ENCODE peak calls at places on chromosome 10, in five cellular contexts. D is lower lobe of right lung; T is CD4-positive, alpha-beta T cell; Y is mucosa of descending colon; V is IMR-90. X is an unnamed sample.

GRCh38 chr10:132880148-132880981 is 62.0 kb downstream of the CFAP46 start:
- DNase-seq in D (no peak), T (no peak), Y (peak; percentile 33), V (no peak), X (no peak)

GRCh38 chr10:16439294-16439693 is 2.5 kb downstream of the PTER start:
- DNase-seq in D (no peak), T (no peak), Y (no peak), V (no peak), X (no peak)

GRCh38 chr10:124279882-124280281 is 138.8 kb downstream of the OAT start:
- DNase-seq in D (peak; percentile 47), T (no peak), Y (no peak), V (no peak), X (no peak)

GRCh38 chr10:84138478-84139125 is 707 bp upstream of the GHITM start:
- DNase-seq in D (peak; percentile 53), T (peak; percentile 14), Y (peak; percentile 75), V (peak; percentile 22), X (peak; percentile 19)

GRCh38 chr10:28294809-28295208 is 8.1 kb downstream of the MPP7 start:
- DNase-seq in D (no peak), T (no peak), Y (no peak), V (no peak), X (no peak)

GRCh38 chr10:114393482-114393881 is 10.8 kb downstream of the AFAP1L2 start:
- DNase-seq in D (no peak), T (no peak), Y (no peak), V (peak; percentile 42), X (no peak)

GRCh38 chr10:119933179-119933578 is 40.6 kb downstream of the SEC23IP start:
- DNase-seq in D (no peak), T (no peak), Y (no peak), V (peak; percentile 3), X (no peak)

GRCh38 chr10:14574291-14574690 is 200.4 kb downstream of the FAM107B start:
- DNase-seq in D (no peak), T (no peak), Y (no peak), V (no peak), X (no peak)

GRCh38 chr10:129621694-129622093 is 154.7 kb downstream of the MGMT start:
- DNase-seq in D (no peak), T (no peak), Y (no peak), V (peak; percentile 27), X (no peak)

GRCh38 chr10:78924319-78925003 is 144.3 kb upstream of the ZMIZ1 start:
- DNase-seq in D (no peak), T (no peak), Y (no peak), V (no peak), X (no peak)

GRCh38 chr10:122733450-122733849 is 33.8 kb upstream of the C10orf120 start:
- DNase-seq in D (no peak), T (no peak), Y (no peak), V (no peak), X (no peak)
- TF ChIP-seq CTCF in D (no peak), T (no peak), Y (no peak), V (no peak), X (no peak)

GRCh38 chr10:87861034-87861433 is 2.3 kb downstream of the KLLN start:
- DNase-seq in D (no peak), T (no peak), Y (no peak), V (no peak), X (peak; percentile 22)

GRCh38 chr10:87861953-87862643 is 1.2 kb downstream of the KLLN start:
- DNase-seq in D (peak; percentile 99), T (peak; percentile 89), Y (peak; percentile 99), V (peak; percentile 98), X (peak; percentile 91)

GRCh38 chr10:87862644-87863101 is 660 bp downstream of the KLLN start:
- DNase-seq in D (no peak), T (no peak), Y (no peak), V (peak; percentile 57), X (no peak)

GRCh38 chr10:87860156-87860795 is 3.1 kb downstream of the KLLN start:
- DNase-seq in D (no peak), T (no peak), Y (no peak), V (peak; percentile 69), X (peak; percentile 69)

GRCh38 chr10:87861566-87861952 is 1.8 kb downstream of the KLLN start:
- DNase-seq in D (peak; percentile 86), T (peak; percentile 13), Y (peak; percentile 87), V (peak; percentile 89), X (peak; percentile 60)
- TF ChIP-seq CTCF in D (no peak), T (no peak), Y (no peak), V (peak; percentile 45), X (peak; percentile 29)

DNA sequence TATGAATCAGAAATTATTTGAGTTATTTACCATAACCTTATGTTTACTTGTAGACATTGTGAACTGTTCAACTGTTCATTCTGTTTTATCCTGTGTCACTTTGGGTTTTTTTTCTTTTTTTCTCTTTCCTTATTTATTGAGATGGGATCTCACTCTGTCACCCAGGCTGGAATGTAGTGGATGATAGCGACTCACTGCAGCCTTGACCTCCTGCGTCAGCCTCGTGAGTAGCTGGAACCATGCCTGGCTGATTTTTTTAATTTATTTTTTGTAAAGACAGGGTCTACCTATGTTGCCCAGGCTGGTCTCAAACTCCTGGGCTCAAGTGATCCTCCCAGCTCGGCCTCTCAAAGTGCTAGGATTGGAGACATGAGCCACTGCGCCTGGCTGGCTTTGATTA is 97.1 kb downstream of the CSTF2T start:
- DNase-seq in D (no peak), T (no peak), Y (no peak), V (peak; percentile 61), X (no peak)
- TF ChIP-seq CTCF in D (no peak), T (no peak), Y (no peak), V (no peak), X (no peak)

GRCh38 chr10:49743464-49744075 is 18.6 kb downstream of the OGDHL start:
- DNase-seq in D (no peak), T (no peak), Y (no peak), V (no peak), X (peak; percentile 36)

GRCh38 chr10:49745756-49746155 is 16.4 kb downstream of the OGDHL start:
- DNase-seq in D (no peak), T (no peak), Y (no peak), V (no peak), X (no peak)

GRCh38 chr10:49744091-49744685 is 17.9 kb downstream of the OGDHL start:
- DNase-seq in D (no peak), T (no peak), Y (no peak), V (no peak), X (peak; percentile 28)

GRCh38 chr10:49746626-49747302 is 15.4 kb downstream of the OGDHL start:
- DNase-seq in D (no peak), T (no peak), Y (no peak), V (no peak), X (no peak)

DNA sequence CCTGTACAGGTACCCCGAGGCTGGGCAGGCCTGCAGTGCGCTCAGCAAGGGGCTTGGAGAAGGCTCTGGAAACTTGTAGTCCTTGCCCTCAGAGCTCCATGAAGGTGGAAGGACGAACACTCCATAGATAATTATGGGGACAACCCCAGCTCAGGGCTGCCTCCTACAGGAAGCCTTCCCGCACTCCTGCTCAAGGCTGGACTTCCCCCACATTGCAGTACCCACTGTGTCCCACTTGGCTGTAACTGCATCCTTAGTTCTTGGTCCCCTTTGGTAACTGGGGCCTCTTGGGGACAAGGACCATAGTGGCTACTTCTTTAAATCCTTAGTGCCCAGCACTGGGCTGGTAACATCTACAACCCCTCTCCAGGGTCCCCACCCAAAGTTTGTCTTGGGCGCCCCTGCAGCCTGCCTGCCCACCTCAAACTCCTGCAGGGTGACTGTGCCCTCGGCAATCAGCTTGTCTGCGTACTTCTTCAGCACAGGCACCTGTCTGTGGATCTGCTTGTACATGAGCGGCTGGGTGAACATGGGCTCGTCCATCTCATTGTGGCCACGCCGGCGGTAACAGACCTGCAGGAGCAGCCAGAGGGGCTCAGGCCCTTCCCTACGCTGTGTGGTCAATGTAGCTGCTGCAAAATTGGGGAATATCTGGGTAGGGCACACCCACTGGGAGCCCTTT is 17.1 kb downstream of the OGDHL start:
- DNase-seq in D (no peak), T (no peak), Y (no peak), V (no peak), X (peak; percentile 26)
- TF ChIP-seq CTCF in D (no peak), T (no peak), Y (no peak), V (no peak), X (no peak)

DNA sequence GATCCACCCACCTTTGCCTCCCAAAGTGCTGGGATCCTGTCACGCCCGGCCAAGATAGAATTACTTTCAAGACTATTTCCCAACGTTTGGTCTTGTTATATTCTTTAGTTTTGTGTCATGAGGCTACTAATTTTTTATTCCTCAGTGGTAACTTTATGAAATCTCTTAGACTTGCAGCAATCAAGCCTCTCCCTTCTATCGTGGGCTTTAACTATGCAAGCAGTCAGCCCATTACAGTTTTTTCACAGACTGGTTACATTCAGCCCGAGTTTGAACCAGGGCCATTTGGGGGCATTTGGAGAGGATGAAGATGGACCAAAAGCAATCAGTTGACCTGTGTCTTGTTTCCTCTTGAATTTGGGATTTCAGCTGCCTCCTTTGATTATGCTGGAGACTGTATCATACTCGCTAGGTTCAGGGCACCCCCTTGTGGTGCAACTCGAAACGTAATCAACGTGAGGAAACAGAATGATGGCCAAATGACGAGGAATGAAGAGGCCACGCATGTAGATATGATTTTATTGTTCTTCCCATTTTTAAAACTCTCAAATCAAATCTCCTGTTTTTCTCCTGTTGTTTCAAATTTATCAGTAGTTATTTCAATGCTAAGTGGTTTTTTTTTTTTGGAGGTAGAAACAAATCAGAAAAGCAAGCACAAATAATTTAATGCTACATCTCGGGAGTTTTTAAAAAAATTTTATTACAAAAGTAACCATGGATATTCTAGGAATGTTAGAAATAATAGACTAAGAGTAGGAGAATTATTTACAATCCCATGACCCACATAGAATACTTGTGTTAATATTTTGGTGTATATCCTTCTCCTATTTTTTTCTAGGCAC is 151.6 kb downstream of the KIAA1217 start:
- DNase-seq in D (peak; percentile 65), T (no peak), Y (no peak), V (peak; percentile 73), X (peak; percentile 59)
- TF ChIP-seq CTCF in D (peak; percentile 68), T (no peak), Y (no peak), V (peak; percentile 79), X (peak; percentile 66)

GRCh38 chr10:87579563-87579962 is 74.9 kb downstream of the MINPP1 start:
- DNase-seq in D (no peak), T (no peak), Y (no peak), V (peak; percentile 38), X (no peak)

GRCh38 chr10:87578799-87579401 is 74.2 kb downstream of the MINPP1 start:
- DNase-seq in D (no peak), T (no peak), Y (no peak), V (peak; percentile 31), X (no peak)

GRCh38 chr10:87575851-87576250 is 71.2 kb downstream of the MINPP1 start:
- DNase-seq in D (no peak), T (no peak), Y (no peak), V (no peak), X (no peak)

GRCh38 chr10:87578160-87578559 is 73.5 kb downstream of the MINPP1 start:
- DNase-seq in D (no peak), T (no peak), Y (no peak), V (no peak), X (no peak)
- TF ChIP-seq CTCF in D (no peak), T (no peak), Y (no peak), V (no peak), X (no peak)

DNA sequence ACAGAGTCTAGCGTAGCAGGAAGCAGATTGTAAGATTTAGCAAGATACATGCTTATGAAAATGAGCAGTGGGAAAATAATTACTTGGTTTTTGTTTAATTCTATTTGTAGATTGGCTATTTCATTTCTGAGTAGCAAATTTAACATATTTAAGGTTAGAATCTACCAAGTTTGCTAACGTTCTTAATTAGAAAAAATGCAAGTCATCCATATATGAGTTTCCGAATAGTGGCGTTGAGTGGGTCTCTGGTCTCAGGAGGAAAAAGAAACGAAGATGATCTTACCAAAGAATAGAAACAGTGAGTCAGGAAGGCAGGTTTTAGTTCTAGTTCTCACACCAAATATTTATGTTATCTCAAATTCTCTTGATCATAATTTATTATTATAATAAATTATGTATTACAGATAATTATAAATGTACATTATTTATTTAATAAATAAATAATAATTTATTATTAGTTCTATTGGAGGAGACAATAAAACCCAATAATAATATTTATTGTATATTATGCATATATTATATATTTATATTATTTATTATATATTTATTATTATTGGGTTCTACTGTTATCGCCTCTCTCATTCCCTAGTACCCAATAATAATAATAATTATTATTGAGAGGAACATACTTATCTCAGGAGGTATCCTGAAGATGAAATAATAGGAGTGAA is 194.3 kb upstream of the PITRM1 start:
- DNase-seq in D (no peak), T (no peak), Y (no peak), V (no peak), X (no peak)
- TF ChIP-seq CTCF in D (no peak), T (no peak), Y (no peak), V (no peak), X (no peak)

X was measured in GM13976.